ENCODE peak calls at places on chromosomes 16 and 17, in nine cellular contexts. One of them, this sample, is unnamed.
A peak's percentile ranks its signal among the peaks of the same experiment; 100 is the strongest.

GRCh38 chr16:88810166-88810867 is 1.4 kb downstream of the APRT start:
- DNase-seq in T-helper 1 cell: no peak
- DNase-seq in H4: no peak
- DNase-seq in SHP77: no peak
- DNase-seq in stimulated activated CD8-positive, alpha-beta memory T cell treated with anti-CD3 and anti-CD28 coated beads, Interleukin-4, amount 100 ng/mL, for 48 hours: peak; percentile 71
- DNase-seq in D341Med: no peak
- DNase-seq in NCI-H1092 treated with DMSO at 0.1 percent for 48 hours: no peak
- DNase-seq in H1: no peak
- DNase-seq in iPS DF 19.7: no peak
- DNase-seq in this sample: peak; percentile 53

GRCh38 chr17:31314788-31315105 is 893 bp upstream of the EVI2B start:
- DNase-seq in T-helper 1 cell: no peak
- DNase-seq in H4: no peak
- DNase-seq in SHP77: no peak
- DNase-seq in stimulated activated CD8-positive, alpha-beta memory T cell treated with anti-CD3 and anti-CD28 coated beads, Interleukin-4, amount 100 ng/mL, for 48 hours: no peak
- DNase-seq in D341Med: no peak
- DNase-seq in NCI-H1092 treated with DMSO at 0.1 percent for 48 hours: no peak
- DNase-seq in H1: no peak
- DNase-seq in iPS DF 19.7: no peak
- DNase-seq in this sample: no peak

GRCh38 chr17:2123467-2124251 is 68.8 kb downstream of the HIC1 start:
- DNase-seq in T-helper 1 cell: no peak
- DNase-seq in H4: no peak
- DNase-seq in SHP77: no peak
- DNase-seq in stimulated activated CD8-positive, alpha-beta memory T cell treated with anti-CD3 and anti-CD28 coated beads, Interleukin-4, amount 100 ng/mL, for 48 hours: no peak
- DNase-seq in D341Med: no peak
- DNase-seq in NCI-H1092 treated with DMSO at 0.1 percent for 48 hours: no peak
- DNase-seq in H1: no peak
- DNase-seq in iPS DF 19.7: no peak
- DNase-seq in this sample: no peak

GRCh38 chr17:35254107-35254802 is 11.4 kb downstream of the SLFN5 start:
- DNase-seq in T-helper 1 cell: no peak
- DNase-seq in H4: peak; percentile 93
- DNase-seq in SHP77: no peak
- DNase-seq in stimulated activated CD8-positive, alpha-beta memory T cell treated with anti-CD3 and anti-CD28 coated beads, Interleukin-4, amount 100 ng/mL, for 48 hours: no peak
- DNase-seq in D341Med: no peak
- DNase-seq in NCI-H1092 treated with DMSO at 0.1 percent for 48 hours: no peak
- DNase-seq in H1: no peak
- DNase-seq in iPS DF 19.7: no peak
- DNase-seq in this sample: no peak

GRCh38 chr16:15404792-15405191 is 9.2 kb downstream of the MPV17L start:
- DNase-seq in T-helper 1 cell: no peak
- DNase-seq in H4: no peak
- DNase-seq in SHP77: no peak
- DNase-seq in stimulated activated CD8-positive, alpha-beta memory T cell treated with anti-CD3 and anti-CD28 coated beads, Interleukin-4, amount 100 ng/mL, for 48 hours: no peak
- DNase-seq in D341Med: no peak
- DNase-seq in NCI-H1092 treated with DMSO at 0.1 percent for 48 hours: no peak
- DNase-seq in H1: no peak
- DNase-seq in iPS DF 19.7: no peak
- DNase-seq in this sample: no peak

GRCh38 chr16:86986136-86986535 is 331.1 kb downstream of the C16orf95 start:
- DNase-seq in T-helper 1 cell: no peak
- DNase-seq in H4: no peak
- DNase-seq in SHP77: no peak
- DNase-seq in stimulated activated CD8-positive, alpha-beta memory T cell treated with anti-CD3 and anti-CD28 coated beads, Interleukin-4, amount 100 ng/mL, for 48 hours: no peak
- DNase-seq in D341Med: no peak
- DNase-seq in NCI-H1092 treated with DMSO at 0.1 percent for 48 hours: no peak
- DNase-seq in H1: no peak
- DNase-seq in iPS DF 19.7: no peak
- DNase-seq in this sample: no peak

GRCh38 chr16:55539049-55539448 is 27.4 kb upstream of the CAPNS2 start:
- DNase-seq in T-helper 1 cell: no peak
- DNase-seq in H4: no peak
- DNase-seq in SHP77: no peak
- DNase-seq in stimulated activated CD8-positive, alpha-beta memory T cell treated with anti-CD3 and anti-CD28 coated beads, Interleukin-4, amount 100 ng/mL, for 48 hours: no peak
- DNase-seq in D341Med: no peak
- DNase-seq in NCI-H1092 treated with DMSO at 0.1 percent for 48 hours: no peak
- DNase-seq in H1: no peak
- DNase-seq in iPS DF 19.7: no peak
- DNase-seq in this sample: no peak

GRCh38 chr17:47888293-47888692 is 7.7 kb upstream of the SP2 start:
- DNase-seq in T-helper 1 cell: no peak
- DNase-seq in H4: no peak
- DNase-seq in SHP77: no peak
- DNase-seq in stimulated activated CD8-positive, alpha-beta memory T cell treated with anti-CD3 and anti-CD28 coated beads, Interleukin-4, amount 100 ng/mL, for 48 hours: no peak
- DNase-seq in D341Med: no peak
- DNase-seq in NCI-H1092 treated with DMSO at 0.1 percent for 48 hours: no peak
- DNase-seq in H1: no peak
- DNase-seq in iPS DF 19.7: no peak
- DNase-seq in this sample: no peak

GRCh38 chr16:75764154-75764768 is 38.0 kb upstream of the CPHXL start:
- DNase-seq in T-helper 1 cell: peak; percentile 31
- DNase-seq in H4: peak; percentile 66
- DNase-seq in SHP77: peak; percentile 71
- DNase-seq in stimulated activated CD8-positive, alpha-beta memory T cell treated with anti-CD3 and anti-CD28 coated beads, Interleukin-4, amount 100 ng/mL, for 48 hours: peak; percentile 54
- DNase-seq in D341Med: peak; percentile 66
- DNase-seq in NCI-H1092 treated with DMSO at 0.1 percent for 48 hours: peak; percentile 61
- DNase-seq in H1: peak; percentile 53
- DNase-seq in iPS DF 19.7: peak; percentile 5
- DNase-seq in this sample: peak; percentile 79

GRCh38 chr17:59004338-59005111 is 102.2 kb downstream of the TRIM37 start:
- DNase-seq in T-helper 1 cell: peak; percentile 42
- DNase-seq in H4: peak; percentile 54
- DNase-seq in SHP77: peak; percentile 30
- DNase-seq in stimulated activated CD8-positive, alpha-beta memory T cell treated with anti-CD3 and anti-CD28 coated beads, Interleukin-4, amount 100 ng/mL, for 48 hours: peak; percentile 81
- DNase-seq in D341Med: peak; percentile 67
- DNase-seq in NCI-H1092 treated with DMSO at 0.1 percent for 48 hours: peak; percentile 59
- DNase-seq in H1: peak; percentile 79
- DNase-seq in iPS DF 19.7: no peak
- DNase-seq in this sample: peak; percentile 68

GRCh38 chr16:78816499-78817441 is 717.3 kb downstream of the WWOX start:
- DNase-seq in T-helper 1 cell: no peak
- DNase-seq in H4: no peak
- DNase-seq in SHP77: no peak
- DNase-seq in stimulated activated CD8-positive, alpha-beta memory T cell treated with anti-CD3 and anti-CD28 coated beads, Interleukin-4, amount 100 ng/mL, for 48 hours: no peak
- DNase-seq in D341Med: no peak
- DNase-seq in NCI-H1092 treated with DMSO at 0.1 percent for 48 hours: no peak
- DNase-seq in H1: no peak
- DNase-seq in iPS DF 19.7: no peak
- DNase-seq in this sample: no peak

GRCh38 chr16:87465306-87465705 is 27.5 kb downstream of the ZCCHC14 start:
- DNase-seq in T-helper 1 cell: no peak
- DNase-seq in H4: peak; percentile 93
- DNase-seq in SHP77: no peak
- DNase-seq in stimulated activated CD8-positive, alpha-beta memory T cell treated with anti-CD3 and anti-CD28 coated beads, Interleukin-4, amount 100 ng/mL, for 48 hours: peak; percentile 37
- DNase-seq in D341Med: no peak
- DNase-seq in NCI-H1092 treated with DMSO at 0.1 percent for 48 hours: no peak
- DNase-seq in H1: no peak
- DNase-seq in iPS DF 19.7: no peak
- DNase-seq in this sample: no peak

GRCh38 chr17:75046583-75047289 is at the start of the genes ATP5PD and KCTD2:
- DNase-seq in T-helper 1 cell: peak; percentile 92
- DNase-seq in H4: peak; percentile 97
- DNase-seq in SHP77: peak; percentile 98
- DNase-seq in stimulated activated CD8-positive, alpha-beta memory T cell treated with anti-CD3 and anti-CD28 coated beads, Interleukin-4, amount 100 ng/mL, for 48 hours: peak; percentile 96
- DNase-seq in D341Med: peak; percentile 99
- DNase-seq in NCI-H1092 treated with DMSO at 0.1 percent for 48 hours: peak; percentile 94
- DNase-seq in H1: peak; percentile 94
- DNase-seq in iPS DF 19.7: peak; percentile 94
- DNase-seq in this sample: peak; percentile 97

GRCh38 chr17:2837147-2837561 is 40.9 kb downstream of the RAP1GAP2 start:
- DNase-seq in T-helper 1 cell: peak; percentile 23
- DNase-seq in H4: no peak
- DNase-seq in SHP77: no peak
- DNase-seq in stimulated activated CD8-positive, alpha-beta memory T cell treated with anti-CD3 and anti-CD28 coated beads, Interleukin-4, amount 100 ng/mL, for 48 hours: peak; percentile 54
- DNase-seq in D341Med: no peak
- DNase-seq in NCI-H1092 treated with DMSO at 0.1 percent for 48 hours: no peak
- DNase-seq in H1: no peak
- DNase-seq in iPS DF 19.7: no peak
- DNase-seq in this sample: no peak

GRCh38 chr17:57998234-57998746 is 8.8 kb downstream of the SRSF1 start:
- DNase-seq in T-helper 1 cell: no peak
- DNase-seq in H4: no peak
- DNase-seq in SHP77: no peak
- DNase-seq in stimulated activated CD8-positive, alpha-beta memory T cell treated with anti-CD3 and anti-CD28 coated beads, Interleukin-4, amount 100 ng/mL, for 48 hours: no peak
- DNase-seq in D341Med: no peak
- DNase-seq in NCI-H1092 treated with DMSO at 0.1 percent for 48 hours: no peak
- DNase-seq in H1: no peak
- DNase-seq in iPS DF 19.7: no peak
- DNase-seq in this sample: no peak

GRCh38 chr16:58456193-58456592 is 43.8 kb upstream of the NDRG4 start:
- DNase-seq in T-helper 1 cell: no peak
- DNase-seq in H4: no peak
- DNase-seq in SHP77: no peak
- DNase-seq in stimulated activated CD8-positive, alpha-beta memory T cell treated with anti-CD3 and anti-CD28 coated beads, Interleukin-4, amount 100 ng/mL, for 48 hours: no peak
- DNase-seq in D341Med: no peak
- DNase-seq in NCI-H1092 treated with DMSO at 0.1 percent for 48 hours: no peak
- DNase-seq in H1: no peak
- DNase-seq in iPS DF 19.7: no peak
- DNase-seq in this sample: peak; percentile 35

GRCh38 chr16:82016268-82016667 is 5.0 kb upstream of the SDR42E1 start:
- DNase-seq in T-helper 1 cell: no peak
- DNase-seq in H4: peak; percentile 27
- DNase-seq in SHP77: peak; percentile 25
- DNase-seq in stimulated activated CD8-positive, alpha-beta memory T cell treated with anti-CD3 and anti-CD28 coated beads, Interleukin-4, amount 100 ng/mL, for 48 hours: no peak
- DNase-seq in D341Med: no peak
- DNase-seq in NCI-H1092 treated with DMSO at 0.1 percent for 48 hours: no peak
- DNase-seq in H1: no peak
- DNase-seq in iPS DF 19.7: no peak
- DNase-seq in this sample: no peak

GRCh38 chr17:64773836-64774761 is 112.0 kb upstream of the SMURF2 start:
- DNase-seq in T-helper 1 cell: no peak
- DNase-seq in H4: peak; percentile 71
- DNase-seq in SHP77: peak; percentile 77
- DNase-seq in stimulated activated CD8-positive, alpha-beta memory T cell treated with anti-CD3 and anti-CD28 coated beads, Interleukin-4, amount 100 ng/mL, for 48 hours: no peak
- DNase-seq in D341Med: peak; percentile 74
- DNase-seq in NCI-H1092 treated with DMSO at 0.1 percent for 48 hours: no peak
- DNase-seq in H1: peak; percentile 93
- DNase-seq in iPS DF 19.7: peak; percentile 81
- DNase-seq in this sample: peak; percentile 84

GRCh38 chr17:5355416-5356129 is 63.9 kb downstream of the NUP88 start:
- DNase-seq in T-helper 1 cell: no peak
- DNase-seq in H4: no peak
- DNase-seq in SHP77: no peak
- DNase-seq in stimulated activated CD8-positive, alpha-beta memory T cell treated with anti-CD3 and anti-CD28 coated beads, Interleukin-4, amount 100 ng/mL, for 48 hours: no peak
- DNase-seq in D341Med: no peak
- DNase-seq in NCI-H1092 treated with DMSO at 0.1 percent for 48 hours: no peak
- DNase-seq in H1: no peak
- DNase-seq in iPS DF 19.7: no peak
- DNase-seq in this sample: no peak

GRCh38 chr17:31908386-31908785 is 6.9 kb upstream of the UTP6 start:
- DNase-seq in T-helper 1 cell: no peak
- DNase-seq in H4: no peak
- DNase-seq in SHP77: no peak
- DNase-seq in stimulated activated CD8-positive, alpha-beta memory T cell treated with anti-CD3 and anti-CD28 coated beads, Interleukin-4, amount 100 ng/mL, for 48 hours: no peak
- DNase-seq in D341Med: no peak
- DNase-seq in NCI-H1092 treated with DMSO at 0.1 percent for 48 hours: no peak
- DNase-seq in H1: no peak
- DNase-seq in iPS DF 19.7: no peak
- DNase-seq in this sample: no peak

GRCh38 chr16:89700649-89701424 is 668 bp downstream of the SPATA2L start:
- DNase-seq in T-helper 1 cell: peak; percentile 65
- DNase-seq in H4: peak; percentile 33
- DNase-seq in SHP77: peak; percentile 65
- DNase-seq in stimulated activated CD8-positive, alpha-beta memory T cell treated with anti-CD3 and anti-CD28 coated beads, Interleukin-4, amount 100 ng/mL, for 48 hours: peak; percentile 67
- DNase-seq in D341Med: peak; percentile 75
- DNase-seq in NCI-H1092 treated with DMSO at 0.1 percent for 48 hours: peak; percentile 31
- DNase-seq in H1: peak; percentile 76
- DNase-seq in iPS DF 19.7: no peak
- DNase-seq in this sample: peak; percentile 47

GRCh38 chr16:85490971-85491771 is 122.0 kb upstream of the GSE1 start:
- DNase-seq in T-helper 1 cell: no peak
- DNase-seq in H4: no peak
- DNase-seq in SHP77: no peak
- DNase-seq in stimulated activated CD8-positive, alpha-beta memory T cell treated with anti-CD3 and anti-CD28 coated beads, Interleukin-4, amount 100 ng/mL, for 48 hours: peak; percentile 75
- DNase-seq in D341Med: no peak
- DNase-seq in NCI-H1092 treated with DMSO at 0.1 percent for 48 hours: no peak
- DNase-seq in H1: peak; percentile 89
- DNase-seq in iPS DF 19.7: no peak
- DNase-seq in this sample: no peak

GRCh38 chr17:62732125-62732524 is 76.0 kb downstream of the MARCHF10 start:
- DNase-seq in T-helper 1 cell: no peak
- DNase-seq in H4: no peak
- DNase-seq in SHP77: no peak
- DNase-seq in stimulated activated CD8-positive, alpha-beta memory T cell treated with anti-CD3 and anti-CD28 coated beads, Interleukin-4, amount 100 ng/mL, for 48 hours: no peak
- DNase-seq in D341Med: no peak
- DNase-seq in NCI-H1092 treated with DMSO at 0.1 percent for 48 hours: no peak
- DNase-seq in H1: no peak
- DNase-seq in iPS DF 19.7: no peak
- DNase-seq in this sample: no peak

GRCh38 chr16:74625500-74626350 is 18.8 kb upstream of the GLG1 start:
- DNase-seq in T-helper 1 cell: no peak
- DNase-seq in H4: no peak
- DNase-seq in SHP77: no peak
- DNase-seq in stimulated activated CD8-positive, alpha-beta memory T cell treated with anti-CD3 and anti-CD28 coated beads, Interleukin-4, amount 100 ng/mL, for 48 hours: no peak
- DNase-seq in D341Med: no peak
- DNase-seq in NCI-H1092 treated with DMSO at 0.1 percent for 48 hours: no peak
- DNase-seq in H1: no peak
- DNase-seq in iPS DF 19.7: no peak
- DNase-seq in this sample: no peak

GRCh38 chr16:70735141-70735979 is 49.5 kb upstream of the MTSS2 start:
- DNase-seq in T-helper 1 cell: no peak
- DNase-seq in H4: no peak
- DNase-seq in SHP77: no peak
- DNase-seq in stimulated activated CD8-positive, alpha-beta memory T cell treated with anti-CD3 and anti-CD28 coated beads, Interleukin-4, amount 100 ng/mL, for 48 hours: no peak
- DNase-seq in D341Med: no peak
- DNase-seq in NCI-H1092 treated with DMSO at 0.1 percent for 48 hours: no peak
- DNase-seq in H1: no peak
- DNase-seq in iPS DF 19.7: no peak
- DNase-seq in this sample: no peak

GRCh38 chr16:70163596-70163995 is 10.0 kb upstream of the CLEC18C start:
- DNase-seq in T-helper 1 cell: no peak
- DNase-seq in H4: no peak
- DNase-seq in SHP77: no peak
- DNase-seq in stimulated activated CD8-positive, alpha-beta memory T cell treated with anti-CD3 and anti-CD28 coated beads, Interleukin-4, amount 100 ng/mL, for 48 hours: no peak
- DNase-seq in D341Med: no peak
- DNase-seq in NCI-H1092 treated with DMSO at 0.1 percent for 48 hours: no peak
- DNase-seq in H1: no peak
- DNase-seq in iPS DF 19.7: no peak
- DNase-seq in this sample: no peak

GRCh38 chr17:71987634-71988033 is 133.2 kb upstream of the SOX9 start:
- DNase-seq in T-helper 1 cell: no peak
- DNase-seq in H4: no peak
- DNase-seq in SHP77: no peak
- DNase-seq in stimulated activated CD8-positive, alpha-beta memory T cell treated with anti-CD3 and anti-CD28 coated beads, Interleukin-4, amount 100 ng/mL, for 48 hours: no peak
- DNase-seq in D341Med: no peak
- DNase-seq in NCI-H1092 treated with DMSO at 0.1 percent for 48 hours: no peak
- DNase-seq in H1: no peak
- DNase-seq in iPS DF 19.7: no peak
- DNase-seq in this sample: no peak

GRCh38 chr16:30526137-30526822 is at the start of gene ZNF768:
- DNase-seq in T-helper 1 cell: peak; percentile 43
- DNase-seq in H4: no peak
- DNase-seq in SHP77: peak; percentile 76
- DNase-seq in stimulated activated CD8-positive, alpha-beta memory T cell treated with anti-CD3 and anti-CD28 coated beads, Interleukin-4, amount 100 ng/mL, for 48 hours: peak; percentile 50
- DNase-seq in D341Med: no peak
- DNase-seq in NCI-H1092 treated with DMSO at 0.1 percent for 48 hours: peak; percentile 37
- DNase-seq in H1: peak; percentile 81
- DNase-seq in iPS DF 19.7: no peak
- DNase-seq in this sample: no peak

GRCh38 chr17:37137906-37138413 is 189.2 kb downstream of the AATF start:
- DNase-seq in T-helper 1 cell: no peak
- DNase-seq in H4: no peak
- DNase-seq in SHP77: no peak
- DNase-seq in stimulated activated CD8-positive, alpha-beta memory T cell treated with anti-CD3 and anti-CD28 coated beads, Interleukin-4, amount 100 ng/mL, for 48 hours: no peak
- DNase-seq in D341Med: no peak
- DNase-seq in NCI-H1092 treated with DMSO at 0.1 percent for 48 hours: no peak
- DNase-seq in H1: no peak
- DNase-seq in iPS DF 19.7: no peak
- DNase-seq in this sample: peak; percentile 76

GRCh38 chr16:87740909-87741424 is 24.8 kb downstream of the KLHDC4 start:
- DNase-seq in T-helper 1 cell: no peak
- DNase-seq in H4: no peak
- DNase-seq in SHP77: no peak
- DNase-seq in stimulated activated CD8-positive, alpha-beta memory T cell treated with anti-CD3 and anti-CD28 coated beads, Interleukin-4, amount 100 ng/mL, for 48 hours: no peak
- DNase-seq in D341Med: no peak
- DNase-seq in NCI-H1092 treated with DMSO at 0.1 percent for 48 hours: no peak
- DNase-seq in H1: no peak
- DNase-seq in iPS DF 19.7: no peak
- DNase-seq in this sample: no peak

GRCh38 chr17:55264273-55264639 is 504 bp upstream of the HLF start:
- DNase-seq in T-helper 1 cell: no peak
- DNase-seq in H4: no peak
- DNase-seq in SHP77: no peak
- DNase-seq in stimulated activated CD8-positive, alpha-beta memory T cell treated with anti-CD3 and anti-CD28 coated beads, Interleukin-4, amount 100 ng/mL, for 48 hours: no peak
- DNase-seq in D341Med: no peak
- DNase-seq in NCI-H1092 treated with DMSO at 0.1 percent for 48 hours: peak; percentile 74
- DNase-seq in H1: no peak
- DNase-seq in iPS DF 19.7: no peak
- DNase-seq in this sample: peak; percentile 57